ENCODE peak calls at places on chromosomes 1 and 21, in four cellular contexts. A is stomach, O is IMR-90, U is HCT116. N is an unnamed sample.

GRCh38 chr1:153536618-153537375 is 1.0 kb upstream of the S100A6 start:
- DNase-seq in A (peak; percentile 44), O (no peak), U (no peak), N (no peak)

GRCh38 chr1:54565113-54565501 is 17.1 kb downstream of the ACOT11 start:
- DNase-seq in A (no peak), O (no peak), U (no peak), N (no peak)

GRCh38 chr21:41845310-41846032 is 33.7 kb downstream of the PRDM15 start:
- DNase-seq in A (no peak), O (peak; percentile 16), U (no peak), N (no peak)

GRCh38 chr1:7228252-7228961 is 443.2 kb downstream of the CAMTA1 start:
- DNase-seq in A (no peak), O (no peak), U (no peak), N (no peak)

GRCh38 chr1:30527511-30528140 is 195.8 kb downstream of the MATN1 start:
- DNase-seq in A (peak; percentile 21), O (no peak), U (no peak), N (no peak)

GRCh38 chr1:29839726-29840125 is 603.4 kb downstream of the PTPRU start:
- DNase-seq in A (no peak), O (no peak), U (no peak), N (no peak)

GRCh38 chr1:192762265-192762664 is 46.6 kb upstream of the RGS2 start:
- DNase-seq in A (no peak), O (no peak), U (no peak), N (no peak)

GRCh38 chr1:50228871-50229384 is 120.2 kb downstream of the ELAVL4 start:
- DNase-seq in A (no peak), O (no peak), U (no peak), N (no peak)

GRCh38 chr1:2314803-2315710 is 76.3 kb downstream of the MORN1 start:
- DNase-seq in A (peak; percentile 37), O (peak; percentile 39), U (no peak), N (no peak)

GRCh38 chr1:248618878-248619277 is 16.0 kb downstream of the OR2T11 start:
- DNase-seq in A (peak; percentile 70), O (peak; percentile 0), U (peak; percentile 21), N (peak; percentile 73)

GRCh38 chr1:153232553-153232952 is 15.2 kb downstream of the PRR9 start:
- DNase-seq in A (no peak), O (no peak), U (no peak), N (no peak)

GRCh38 chr1:172917972-172918371 is 132.8 kb downstream of the TNFSF18 start:
- DNase-seq in A (no peak), O (peak; percentile 98), U (peak; percentile 93), N (no peak)

GRCh38 chr1:116122955-116123757 is 12.0 kb downstream of the MAB21L3 start:
- DNase-seq in A (peak; percentile 37), O (peak; percentile 77), U (no peak), N (no peak)

GRCh38 chr1:172356620-172357019 is 63.9 kb upstream of the C1orf105 start:
- DNase-seq in A (no peak), O (peak; percentile 92), U (peak; percentile 56), N (peak; percentile 79)

GRCh38 chr21:39000496-39000895 is 182.8 kb downstream of the PSMG1 start:
- DNase-seq in A (no peak), O (peak; percentile 46), U (no peak), N (no peak)

GRCh38 chr1:225658041-225658440 is 5.1 kb upstream of the ENAH start:
- DNase-seq in A (no peak), O (peak; percentile 56), U (no peak), N (no peak)

GRCh38 chr1:228213917-228214808 is 6.3 kb downstream of the OBSCN start:
- DNase-seq in A (no peak), O (no peak), U (no peak), N (no peak)

GRCh38 chr1:26161408-26162219 is 2.7 kb downstream of the FAM110D start:
- DNase-seq in A (peak; percentile 55), O (peak; percentile 31), U (no peak), N (peak; percentile 69)
- TF ChIP-seq POLR2A in A (no peak), O (no peak), U (no peak), N (no peak)

GRCh38 chr1:25815208-25816111 is 4.3 kb upstream of the MTFR1L start:
- DNase-seq in A (no peak), O (no peak), U (no peak), N (no peak)

GRCh38 chr1:25816112-25816718 is 3.5 kb upstream of the MTFR1L start:
- DNase-seq in A (no peak), O (no peak), U (no peak), N (no peak)

GRCh38 chr1:25814688-25815087 is 5.1 kb upstream of the MTFR1L start:
- DNase-seq in A (no peak), O (no peak), U (no peak), N (no peak)

GRCh38 chr1:25813071-25813733 is 6.6 kb upstream of the MTFR1L start:
- DNase-seq in A (no peak), O (no peak), U (no peak), N (no peak)

DNA sequence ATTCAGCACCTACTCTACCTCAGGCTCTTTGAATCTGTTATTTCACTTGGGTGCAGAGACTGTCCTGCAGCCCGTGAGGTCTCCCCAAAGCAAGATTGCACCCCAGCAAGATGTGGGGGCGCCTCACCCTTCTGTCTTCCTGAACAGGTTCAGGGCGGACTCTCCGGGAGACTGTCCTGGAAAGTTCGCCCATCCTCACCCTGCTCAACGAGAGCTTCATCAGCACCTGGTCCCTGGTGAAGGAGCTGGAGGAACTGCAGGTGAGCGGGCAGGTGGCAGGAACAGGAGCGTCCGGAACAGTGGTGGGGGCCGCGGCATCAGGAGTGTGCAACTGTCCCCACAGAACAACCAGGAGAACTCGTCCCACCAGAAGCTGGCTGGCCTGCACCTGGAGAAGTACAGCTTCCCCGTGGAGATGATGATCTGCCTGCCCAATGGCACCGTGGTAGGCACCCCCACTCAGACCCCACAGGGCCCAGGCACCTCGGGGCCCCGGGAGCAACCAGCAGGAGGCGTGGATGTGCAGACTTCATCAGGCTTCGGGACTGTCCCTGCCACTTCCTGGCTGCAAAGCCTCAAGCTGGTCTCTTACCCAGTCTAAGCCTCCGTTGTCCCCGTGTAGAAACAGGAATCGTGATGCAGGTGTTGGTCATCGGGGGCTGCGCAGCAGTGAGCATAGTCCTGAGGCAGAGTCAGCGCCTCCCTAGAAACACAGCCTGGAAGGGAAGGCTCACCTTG is 5.9 kb upstream of the MTFR1L start:
- DNase-seq in A (no peak), O (no peak), U (no peak), N (no peak)
- TF ChIP-seq CTCF in A (no peak), O (no peak), U (peak; percentile 4), N (no peak)

GRCh38 chr1:202348509-202349262 is at the start of gene PPP1R12B:
- DNase-seq in A (peak; percentile 98), O (peak; percentile 99), U (peak; percentile 98), N (peak; percentile 99)
- TF ChIP-seq POLR2A in A (no peak), O (peak; percentile 91), U (peak; percentile 64), N (no peak)

DNA sequence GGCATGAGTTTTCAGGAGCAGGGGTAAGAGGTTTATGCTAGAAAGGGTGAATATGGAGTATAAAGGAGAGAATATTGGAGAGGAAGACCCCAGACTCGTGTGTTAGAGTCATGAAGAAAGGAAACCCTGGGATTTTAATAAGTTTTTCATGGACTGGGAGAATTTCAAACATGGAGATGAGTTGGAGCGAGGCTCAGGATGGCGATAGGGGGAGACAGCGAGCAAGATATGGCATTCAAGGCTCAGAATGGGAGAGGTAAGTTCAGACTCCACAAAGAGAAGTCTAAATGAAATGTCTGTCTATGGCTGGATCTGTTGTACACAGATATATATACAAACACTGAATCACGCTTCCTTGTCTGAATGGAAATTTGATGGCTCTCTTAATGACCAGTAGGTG is 92.5 kb downstream of the LRRC40 start:
- DNase-seq in A (no peak), O (no peak), U (no peak), N (no peak)
- TF ChIP-seq CTCF in A (no peak), O (no peak), U (peak; percentile 12), N (no peak)

DNA sequence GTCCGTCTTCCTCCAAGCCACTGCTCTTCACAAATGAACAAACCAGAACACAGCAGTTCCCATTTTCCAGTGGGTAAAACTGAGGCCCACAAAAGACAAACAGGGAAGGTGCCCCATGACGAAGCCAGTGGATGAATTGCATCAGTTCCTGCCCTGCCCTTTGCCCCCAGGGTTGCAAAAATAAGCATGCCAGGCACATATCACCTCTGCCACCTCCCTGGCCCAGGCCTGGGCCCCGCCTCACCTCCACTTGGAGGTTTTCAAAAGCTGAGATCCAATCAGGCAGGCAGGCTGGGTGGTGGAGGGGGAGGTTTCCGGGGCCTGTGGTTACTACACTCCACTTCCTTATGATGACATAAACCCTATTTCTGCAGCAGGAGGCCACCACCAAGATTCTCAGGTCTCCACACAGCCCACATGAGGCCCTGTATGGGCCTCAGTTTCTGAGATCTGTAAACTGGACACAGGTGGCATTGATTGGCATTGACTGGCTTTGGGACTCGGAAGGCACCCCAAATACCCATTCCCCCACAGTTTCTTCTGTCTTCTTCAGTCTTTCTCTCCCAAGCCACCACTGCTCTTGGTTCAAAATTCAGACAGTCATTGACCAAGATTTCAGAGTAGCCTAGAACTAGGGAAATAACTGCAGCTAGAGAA is 4.1 kb downstream of the KIF21B start:
- DNase-seq in A (peak; percentile 75), O (no peak), U (peak; percentile 49), N (peak; percentile 45)
- TF ChIP-seq POLR2A in A (no peak), O (no peak), U (no peak), N (no peak)

DNA sequence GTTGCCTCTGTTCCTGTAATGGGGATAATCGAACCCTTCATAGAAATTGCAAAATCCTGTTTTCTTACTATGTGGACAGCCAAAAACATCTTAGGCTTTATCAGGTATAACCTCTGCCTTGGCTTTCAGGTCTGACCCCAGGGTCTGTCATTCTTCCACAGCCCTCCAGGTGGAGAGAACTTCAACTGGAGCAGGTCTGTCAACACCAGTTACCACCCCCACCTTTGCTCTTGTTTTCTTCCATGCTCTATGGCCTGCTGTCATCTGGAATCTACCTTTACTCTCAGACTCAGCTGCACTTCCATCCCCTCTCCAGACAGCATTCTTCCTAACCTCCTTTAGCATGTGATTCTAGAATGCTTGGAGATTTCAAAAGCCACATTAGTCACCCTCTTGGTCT is 10.4 kb upstream of the GJA9 start:
- DNase-seq in A (no peak), O (peak; percentile 4), U (no peak), N (no peak)
- TF ChIP-seq CTCF in A (no peak), O (no peak), U (no peak), N (no peak)

DNA sequence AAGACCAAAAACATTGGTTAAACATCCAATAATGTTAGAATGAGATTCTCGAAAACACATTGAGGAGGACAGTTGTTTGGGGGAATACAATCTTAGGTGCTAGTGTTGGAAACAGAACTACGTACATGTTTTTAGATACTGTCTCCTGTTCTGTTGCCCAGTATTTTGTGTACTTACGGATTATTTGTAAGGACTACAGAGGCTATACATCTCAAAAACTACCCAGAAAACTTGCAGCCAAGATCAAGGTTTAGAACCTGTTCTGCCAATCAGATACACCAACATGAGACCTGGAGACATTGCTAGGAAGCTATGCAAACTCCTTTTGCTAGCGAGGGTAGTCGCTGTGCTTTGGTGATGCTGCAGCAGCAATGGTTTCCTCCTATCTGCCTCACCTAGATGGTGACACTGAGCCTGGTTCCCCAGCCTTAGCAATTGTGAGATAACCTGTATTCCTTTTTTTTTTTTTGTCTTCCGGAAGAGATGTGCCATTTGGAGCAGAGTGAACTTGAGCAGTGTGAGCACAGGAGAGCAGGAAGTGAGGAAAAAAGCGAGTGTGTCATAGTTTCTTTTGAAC is 21.8 kb downstream of the YBX1 start:
- DNase-seq in A (no peak), O (no peak), U (no peak), N (no peak)
- TF ChIP-seq POLR2A in A (no peak), O (no peak), U (no peak), N (no peak)

N was measured in testis.